ENCODE peak calls at places on chromosomes 11 and 22, in ten cellular contexts. U is T-helper 2 cell; G is hypothalamus; T is stimulated activated CD4-positive, alpha-beta T cell treated with anti-CD3 and anti-CD28 coated beads, Interleukin-1b, Interleukin-23, amount 100 ng/mL, for 1 hour; Y is LoVo; P is effector CD4-positive, alpha-beta T cell; X is ELR; D is amniotic stem cell; O is endothelial cell; R is activated naive CD8-positive, alpha-beta T cell treated with anti-CD3 and anti-CD28 coated beads, Interleukin-2, amount 50 U/mL, for 24 hours. S is an unnamed sample.

GRCh38 chr11:124079631-124080318 is 35.5 kb upstream of the VWA5A start:
- DNase-seq in D (no peak), O (no peak), R (no peak), P (no peak), G (no peak), T (no peak), X (no peak), Y (no peak), U (no peak), S (no peak)

GRCh38 chr22:48302657-48303359 is 1524.9 kb downstream of the BRD1 start:
- DNase-seq in P (no peak), D (no peak), R (no peak), U (no peak), O (no peak), Y (no peak), T (no peak), G (no peak), X (no peak), S (no peak)

GRCh38 chr22:35315855-35316745 is 16.4 kb downstream of the TOM1 start:
- DNase-seq in D (no peak), R (no peak), Y (no peak), O (no peak), T (no peak), P (no peak), X (no peak), U (no peak), G (no peak), S (no peak)

GRCh38 chr11:105553015-105553414 is 56.9 kb upstream of the GRIA4 start:
- DNase-seq in O (no peak), R (no peak), U (no peak), Y (no peak), X (peak), D (no peak), G (no peak), P (no peak), T (no peak), S (no peak)

GRCh38 chr11:73982990-73983763 is 534 bp upstream of the UCP2 start:
- DNase-seq in U (peak), O (peak), D (peak), T (peak), Y (peak), X (peak), G (peak), R (peak), P (peak), S (peak)

GRCh38 chr11:4025957-4026324 is 68.7 kb upstream of the RRM1 start:
- DNase-seq in G (no peak), U (no peak), D (no peak), X (no peak), P (no peak), O (no peak), R (no peak), T (no peak), Y (no peak), S (no peak)

GRCh38 chr22:20940178-20940790 is 23.1 kb downstream of the CRKL start:
- DNase-seq in U (no peak), P (no peak), T (no peak), Y (no peak), X (no peak), R (no peak), O (no peak), D (no peak), G (no peak), S (no peak)

GRCh38 chr22:45882881-45883810 is 93.8 kb downstream of the WNT7B start:
- DNase-seq in T (no peak), Y (no peak), D (no peak), R (no peak), X (no peak), G (peak), P (no peak), U (no peak), O (no peak), S (no peak)

GRCh38 chr11:3230636-3231549 is 1.3 kb downstream of the MRGPRE start:
- DNase-seq in P (no peak), G (no peak), U (no peak), T (no peak), D (no peak), O (no peak), Y (no peak), R (no peak), X (no peak), S (peak)

GRCh38 chr11:96155627-96156378 is 187.2 kb downstream of the MAML2 start:
- DNase-seq in X (peak), O (no peak), P (no peak), G (peak), R (peak), D (peak), U (peak), T (no peak), Y (peak), S (no peak)

GRCh38 chr11:45806072-45806933 is 1.4 kb downstream of the SLC35C1 start:
- DNase-seq in X (no peak), O (no peak), G (no peak), R (no peak), D (no peak), P (no peak), T (no peak), Y (no peak), U (no peak), S (no peak)

GRCh38 chr11:70324354-70325115 is 54.0 kb downstream of the PPFIA1 start:
- DNase-seq in G (no peak), R (peak), Y (no peak), P (no peak), T (no peak), U (no peak), O (no peak), X (no peak), D (no peak), S (no peak)

GRCh38 chr11:101442171-101442570 is 141.6 kb downstream of the TRPC6 start:
- DNase-seq in O (no peak), R (no peak), U (no peak), P (no peak), T (no peak), D (no peak), X (peak), Y (no peak), G (no peak), S (no peak)

GRCh38 chr11:72519220-72519881 is 85.0 kb upstream of the CLPB start:
- DNase-seq in Y (no peak), T (no peak), P (no peak), R (no peak), O (no peak), D (no peak), X (peak), U (no peak), G (no peak), S (no peak)

GRCh38 chr11:6319001-6319878 is 1.1 kb downstream of the CAVIN3 start:
- DNase-seq in Y (no peak), P (no peak), D (no peak), G (no peak), O (peak), X (peak), R (no peak), T (no peak), U (no peak), S (no peak)

GRCh38 chr11:121478895-121479281 is 26.1 kb upstream of the SORL1-AS1 start:
- DNase-seq in O (peak), P (no peak), G (no peak), R (no peak), U (no peak), D (no peak), Y (no peak), T (no peak), X (no peak), S (no peak)

GRCh38 chr11:119417726-119418540 is 5.0 kb downstream of the THY1 start:
- DNase-seq in P (no peak), X (peak), O (peak), T (no peak), Y (no peak), R (no peak), U (no peak), D (peak), G (peak), S (no peak)

GRCh38 chr11:70333206-70333605 is 62.7 kb downstream of the PPFIA1 start:
- DNase-seq in X (no peak), G (no peak), Y (no peak), U (no peak), O (no peak), P (no peak), D (no peak), R (no peak), T (no peak), S (no peak)

GRCh38 chr11:20368441-20368840 is 4.9 kb downstream of the HTATIP2 start:
- DNase-seq in D (no peak), G (no peak), O (no peak), P (no peak), Y (no peak), X (peak), R (no peak), U (no peak), T (no peak), S (no peak)

GRCh38 chr11:38835986-38836385 is 2237.9 kb upstream of the RAG2 start:
- DNase-seq in R (no peak), Y (no peak), P (no peak), G (no peak), O (no peak), D (no peak), T (no peak), X (no peak), U (no peak), S (no peak)

GRCh38 chr11:4891996-4892640 is 10.4 kb downstream of the OR51T1 start:
- DNase-seq in D (no peak), O (no peak), X (peak), Y (peak), R (no peak), T (no peak), P (no peak), G (no peak), U (no peak), S (no peak)

GRCh38 chr22:44309137-44309536 is 3.6 kb downstream of the SHISAL1 start:
- DNase-seq in G (no peak), D (peak), X (peak), U (no peak), T (no peak), R (no peak), P (no peak), Y (peak), O (no peak), S (no peak)

GRCh38 chr22:23837911-23838685 is 708 bp downstream of the DERL3 start:
- DNase-seq in T (no peak), O (no peak), D (no peak), Y (no peak), R (peak), X (no peak), P (no peak), G (no peak), U (no peak), S (no peak)

GRCh38 chr11:68841718-68842426 is at the start of gene CPT1A:
- DNase-seq in X (peak), U (peak), R (peak), Y (peak), D (peak), O (peak), G (peak), P (peak), T (peak), S (peak)

GRCh38 chr11:120064341-120064740 is 73.6 kb downstream of the TRIM29 start:
- DNase-seq in X (no peak), O (no peak), U (no peak), Y (no peak), R (no peak), T (no peak), G (no peak), P (no peak), D (no peak), S (no peak)

GRCh38 chr11:118106789-118107335 is 20.1 kb upstream of the SMIM35 start:
- DNase-seq in O (no peak), D (no peak), Y (peak), U (no peak), X (peak), T (no peak), R (no peak), G (no peak), P (no peak), S (no peak)

GRCh38 chr22:39570665-39571064 is at the start of gene CACNA1I:
- DNase-seq in T (no peak), X (no peak), R (no peak), O (no peak), Y (no peak), U (no peak), P (no peak), D (no peak), G (no peak), S (no peak)

GRCh38 chr11:119807402-119807801 is 78.4 kb upstream of the NECTIN1 start:
- DNase-seq in D (no peak), P (no peak), O (no peak), T (no peak), G (no peak), U (no peak), R (no peak), Y (no peak), X (no peak), S (no peak)

GRCh38 chr11:86785576-86785975 is 14.8 kb upstream of the PRSS23 start:
- DNase-seq in G (no peak), P (no peak), D (no peak), T (no peak), U (no peak), X (no peak), R (no peak), Y (no peak), O (no peak), S (no peak)

GRCh38 chr11:27353593-27354358 is 9.2 kb downstream of the CCDC34 start:
- DNase-seq in D (no peak), R (no peak), Y (no peak), O (no peak), U (no peak), X (peak), P (no peak), G (no peak), T (no peak), S (no peak)

GRCh38 chr22:25153961-25154685 is 45.5 kb upstream of the CRYBB3 start:
- DNase-seq in G (peak), X (no peak), D (no peak), O (no peak), Y (no peak), R (no peak), T (no peak), P (no peak), U (no peak), S (no peak)

GRCh38 chr11:1502168-1502955 is 15.8 kb upstream of the MOB2 start:
- DNase-seq in U (no peak), Y (no peak), R (no peak), P (no peak), G (no peak), O (no peak), D (no peak), T (no peak), X (no peak), S (no peak)

GRCh38 chr11:68621826-68622225 is 62.5 kb upstream of the GAL start:
- DNase-seq in U (no peak), O (no peak), X (no peak), T (no peak), P (no peak), Y (no peak), G (no peak), R (no peak), D (no peak), S (no peak)

GRCh38 chr11:3939211-3939610 is 83.7 kb downstream of the STIM1 start:
- DNase-seq in D (peak), T (no peak), Y (no peak), X (peak), R (no peak), G (no peak), P (no peak), U (no peak), O (no peak), S (no peak)

GRCh38 chr11:20337526-20338154 is 25.9 kb upstream of the HTATIP2 start:
- DNase-seq in Y (no peak), X (peak), O (peak), P (no peak), T (no peak), D (no peak), R (no peak), G (no peak), U (no peak), S (peak)

GRCh38 chr22:48717076-48717810 is 1110.4 kb downstream of the BRD1 start:
- DNase-seq in X (no peak), T (no peak), Y (no peak), G (no peak), P (no peak), D (no peak), R (no peak), O (no peak), U (no peak), S (no peak)

GRCh38 chr22:32067613-32068012 is 24.6 kb downstream of the SLC5A1 start:
- DNase-seq in Y (no peak), X (no peak), T (no peak), D (no peak), R (no peak), O (no peak), G (no peak), U (no peak), P (no peak), S (no peak)

GRCh38 chr11:76694664-76695063 is 24.1 kb upstream of the LRRC32 start:
- DNase-seq in D (peak), T (no peak), X (peak), Y (no peak), P (no peak), O (no peak), U (no peak), G (no peak), R (no peak), S (no peak)

GRCh38 chr11:34632105-34632780 is 11.3 kb downstream of the EHF start:
- DNase-seq in R (no peak), G (peak), X (no peak), P (no peak), T (no peak), O (no peak), D (no peak), Y (peak), U (no peak), S (peak)

S was measured in frontal cortex.